ENCODE peak calls at places on chromosomes 3 and 15, in nine cellular contexts. F is psoas muscle, Z is A549, R is fibroblast of lung, S is hepatocyte, A is testis, L is lower lobe of right lung, B is tibial nerve, X is sigmoid colon. C is an unnamed sample.

GRCh38 chr3:57864853-57865252 is 108.7 kb downstream of the SLMAP start:
- DNase-seq in A (no peak), X (no peak), F (no peak), L (no peak), S (peak), B (no peak), Z (peak), R (peak), C (no peak)

GRCh38 chr15:93028111-93028631 is 60.8 kb downstream of the RGMA start:
- DNase-seq in L (no peak), F (no peak), S (no peak), A (peak), X (peak), B (no peak), Z (no peak), R (no peak), C (peak)

GRCh38 chr3:34646911-34647465 is 848.6 kb downstream of the PDCD6IP start:
- DNase-seq in X (no peak), B (no peak), A (no peak), L (no peak), R (no peak), Z (no peak), F (no peak), S (no peak), C (peak)

GRCh38 chr15:43799945-43800285 is at the start of gene SERINC4:
- DNase-seq in F (no peak), X (no peak), Z (no peak), S (no peak), L (no peak), B (no peak), R (no peak), A (no peak), C (no peak)

GRCh38 chr3:147620906-147621305 is 211.7 kb downstream of the ZIC1 start:
- DNase-seq in S (no peak), Z (no peak), F (no peak), B (no peak), L (no peak), X (no peak), A (no peak), R (peak), C (no peak)

GRCh38 chr15:58357529-58358476 is 74.0 kb upstream of the LIPC start:
- DNase-seq in X (no peak), L (no peak), F (no peak), Z (peak), R (peak), S (peak), B (no peak), A (no peak), C (peak)

GRCh38 chr3:4290272-4290893 is 12.8 kb upstream of the SETMAR start:
- DNase-seq in R (peak), B (peak), X (no peak), Z (peak), S (peak), A (peak), F (no peak), L (no peak), C (peak)

GRCh38 chr3:90035643-90036042 is 928.2 kb downstream of the EPHA3 start:
- DNase-seq in L (no peak), R (no peak), F (no peak), X (no peak), S (no peak), B (no peak), Z (no peak), A (no peak), C (no peak)

GRCh38 chr3:58218904-58219303 is 8.1 kb upstream of the DNASE1L3 start:
- DNase-seq in A (no peak), X (no peak), Z (no peak), S (no peak), L (no peak), F (no peak), B (no peak), R (no peak), C (no peak)

GRCh38 chr15:90266061-90266431 is 574 bp downstream of the NGRN start:
- DNase-seq in B (peak), X (peak), L (no peak), A (peak), S (no peak), R (peak), F (peak), Z (peak), C (peak)

DNA sequence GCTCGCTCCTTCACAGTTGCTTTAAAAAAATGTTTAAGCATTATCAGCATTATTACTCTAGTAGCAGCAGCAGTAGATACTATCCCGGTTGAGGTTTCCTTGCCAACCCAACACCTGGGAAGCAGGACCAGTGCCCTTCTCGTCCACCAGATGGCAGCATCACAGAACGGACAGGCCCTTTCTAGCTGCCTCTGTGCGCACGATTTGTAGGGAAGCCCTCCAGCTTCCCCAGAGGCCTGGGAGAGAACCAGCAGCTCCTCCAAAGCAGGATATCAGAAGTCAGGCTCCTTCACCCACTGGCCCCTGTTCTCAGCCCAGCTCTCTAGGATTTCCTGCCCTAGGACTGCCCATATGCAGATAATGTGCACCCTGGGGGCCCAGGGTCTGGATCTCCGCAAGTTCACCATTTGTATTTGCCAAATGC is 16.8 kb upstream of the ESYT3 start:
- DNase-seq in Z (peak), F (peak), A (peak), L (peak), R (peak), S (peak), X (peak), B (peak), C (peak)
- TF ChIP-seq CTCF in Z (peak), F (peak), A (peak), L (peak), R (peak), S (peak), X (peak), B (peak), C (peak)

GRCh38 chr3:167854846-167855245 is 119.3 kb downstream of the SERPINI1 start:
- DNase-seq in X (no peak), S (no peak), B (no peak), Z (no peak), L (no peak), R (no peak), F (no peak), A (no peak), C (no peak)

GRCh38 chr3:167851749-167852148 is 116.2 kb downstream of the SERPINI1 start:
- DNase-seq in L (no peak), B (no peak), R (no peak), X (no peak), S (no peak), F (no peak), Z (no peak), A (no peak), C (no peak)

GRCh38 chr3:167855306-167855705 is 119.8 kb downstream of the SERPINI1 start:
- DNase-seq in S (no peak), B (no peak), L (no peak), F (no peak), Z (no peak), A (no peak), R (no peak), X (no peak), C (no peak)

GRCh38 chr3:167852216-167852615 is 116.7 kb downstream of the SERPINI1 start:
- DNase-seq in F (no peak), Z (no peak), B (no peak), S (no peak), X (no peak), L (no peak), R (peak), A (no peak), C (no peak)

GRCh38 chr3:167851171-167851570 is 115.7 kb downstream of the SERPINI1 start:
- DNase-seq in F (no peak), X (no peak), L (no peak), B (no peak), R (peak), S (no peak), Z (no peak), A (no peak), C (no peak)
- H3K27ac ChIP-seq in F (no peak), X (no peak), L (no peak), B (no peak), R (no peak), S (no peak), Z (peak), A (no peak), C (no peak)

GRCh38 chr3:134364936-134365765 is 9.1 kb downstream of the AMOTL2 start:
- DNase-seq in L (no peak), R (no peak), Z (no peak), X (peak), F (no peak), S (no peak), B (no peak), A (no peak), C (peak)

GRCh38 chr3:134362670-134363380 is 11.4 kb downstream of the AMOTL2 start:
- DNase-seq in B (no peak), L (peak), R (no peak), F (no peak), X (peak), Z (no peak), S (no peak), A (no peak), C (peak)

GRCh38 chr3:134364061-134364935 is 9.9 kb downstream of the AMOTL2 start:
- DNase-seq in Z (peak), B (peak), R (peak), L (peak), A (peak), S (peak), F (peak), X (peak), C (peak)

GRCh38 chr3:134362221-134362620 is 12.0 kb downstream of the AMOTL2 start:
- DNase-seq in S (no peak), Z (no peak), A (no peak), L (peak), X (no peak), R (no peak), F (no peak), B (no peak), C (peak)

GRCh38 chr3:134363381-134363755 is 10.9 kb downstream of the AMOTL2 start:
- DNase-seq in A (no peak), F (no peak), Z (no peak), S (no peak), R (no peak), B (no peak), X (peak), L (no peak), C (no peak)
- H3K4me3 ChIP-seq in A (no peak), F (peak), Z (peak), S (no peak), R (no peak), B (peak), X (no peak), L (peak), C (peak)

GRCh38 chr3:122660575-122660974 is 20.1 kb upstream of the PARP14 start:
- DNase-seq in Z (peak), X (no peak), F (no peak), S (no peak), R (no peak), A (peak), B (no peak), L (no peak), C (peak)
- TF ChIP-seq CTCF in Z (no peak), X (no peak), F (no peak), S (no peak), R (no peak), A (no peak), B (no peak), L (no peak), C (peak)